ENCODE peak calls at places on chromosomes 11 and 22, in five cellular contexts. R is A549, F is spleen, S is sigmoid colon, D is ovary. N is an unnamed sample.

GRCh38 chr11:15073361-15074205 is at the start of gene CALCB:
- DNase-seq in R (no peak), S (no peak), D (no peak), F (no peak), N (peak)

GRCh38 chr22:46410291-46410808 is 74.8 kb downstream of the TRMU start:
- DNase-seq in R (no peak), F (no peak), S (no peak), D (no peak), N (no peak)

GRCh38 chr11:17781626-17782025 is 47.0 kb downstream of the KCNC1 start:
- DNase-seq in S (no peak), D (no peak), R (no peak), F (no peak), N (no peak)

GRCh38 chr11:118961591-118961990 is 5.5 kb downstream of the UPK2 start:
- DNase-seq in D (no peak), S (no peak), F (peak), R (no peak), N (no peak)

GRCh38 chr11:40294343-40294723 is 1165.1 kb downstream of the LRRC4C start:
- DNase-seq in D (no peak), S (no peak), R (no peak), F (no peak), N (no peak)

GRCh38 chr11:64007160-64007628 is 21.0 kb downstream of the OTUB1 start:
- DNase-seq in F (no peak), D (no peak), R (peak), S (no peak), N (no peak)

GRCh38 chr11:36492724-36493304 is 17.3 kb downstream of the TRAF6 start:
- DNase-seq in D (no peak), F (no peak), S (no peak), R (peak), N (no peak)

GRCh38 chr22:30890689-30891442 is 77.7 kb downstream of the MORC2 start:
- DNase-seq in S (peak), D (no peak), F (peak), R (peak), N (peak)

GRCh38 chr11:12220305-12220704 is 109.9 kb downstream of the MICAL2 start:
- DNase-seq in R (no peak), D (peak), S (peak), F (no peak), N (peak)

GRCh38 chr22:29139965-29140782 is 65.5 kb upstream of the EMID1 start:
- DNase-seq in R (no peak), D (no peak), F (no peak), S (no peak), N (no peak)

GRCh38 chr11:1573847-1574255 is 1.8 kb upstream of the DUSP8 start:
- DNase-seq in R (no peak), F (no peak), D (no peak), S (peak), N (peak)

GRCh38 chr22:50105529-50106100 is 15.8 kb downstream of the MOV10L1 start:
- DNase-seq in R (no peak), F (no peak), D (no peak), S (no peak), N (peak)

GRCh38 chr22:19962909-19963806 is 21.5 kb upstream of the TXNRD2 start:
- DNase-seq in D (no peak), F (peak), R (no peak), S (no peak), N (peak)

GRCh38 chr11:95912902-95913560 is 10.9 kb downstream of the MTMR2 start:
- DNase-seq in R (no peak), S (no peak), D (no peak), F (no peak), N (no peak)

GRCh38 chr11:10415817-10416392 is 39.2 kb upstream of the AMPD3 start:
- DNase-seq in F (no peak), R (no peak), D (no peak), S (no peak), N (no peak)

GRCh38 chr11:111063711-111064110 is 181.8 kb upstream of the POU2AF2 start:
- DNase-seq in F (no peak), D (no peak), R (no peak), S (no peak), N (no peak)

GRCh38 chr11:30879322-30880020 is 293.3 kb upstream of the MPPED2 start:
- DNase-seq in S (no peak), D (no peak), R (no peak), F (no peak), N (peak)

GRCh38 chr11:73318501-73319011 is 10.5 kb downstream of the ARHGEF17 start:
- DNase-seq in R (no peak), S (peak), D (no peak), F (no peak), N (no peak)

GRCh38 chr11:124442442-124442841 is 3.1 kb downstream of the OR8B8 start:
- DNase-seq in F (no peak), D (no peak), R (no peak), S (no peak), N (no peak)

GRCh38 chr11:29333993-29334780 is 682.6 kb downstream of the KCNA4 start:
- DNase-seq in S (no peak), D (no peak), F (no peak), R (peak), N (no peak)

GRCh38 chr11:121298770-121299169 is 6.2 kb downstream of the SC5D start:
- DNase-seq in F (no peak), S (no peak), R (no peak), D (no peak), N (no peak)

GRCh38 chr11:74871037-74871436 is 77.9 kb downstream of the XRRA1 start:
- DNase-seq in D (no peak), R (no peak), S (no peak), F (no peak), N (no peak)

GRCh38 chr11:2913776-2914474 is 15.3 kb downstream of the PHLDA2 start:
- DNase-seq in R (no peak), S (no peak), D (no peak), F (no peak), N (no peak)

GRCh38 chr11:2913029-2913431 is 16.2 kb downstream of the PHLDA2 start:
- DNase-seq in S (no peak), D (no peak), R (no peak), F (no peak), N (peak)

GRCh38 chr11:2912038-2912410 is 17.2 kb downstream of the PHLDA2 start:
- DNase-seq in D (no peak), F (no peak), R (no peak), S (no peak), N (peak)

GRCh38 chr11:2911088-2912037 is 17.9 kb downstream of the PHLDA2 start:
- DNase-seq in D (no peak), F (no peak), S (no peak), R (no peak), N (peak)

DNA sequence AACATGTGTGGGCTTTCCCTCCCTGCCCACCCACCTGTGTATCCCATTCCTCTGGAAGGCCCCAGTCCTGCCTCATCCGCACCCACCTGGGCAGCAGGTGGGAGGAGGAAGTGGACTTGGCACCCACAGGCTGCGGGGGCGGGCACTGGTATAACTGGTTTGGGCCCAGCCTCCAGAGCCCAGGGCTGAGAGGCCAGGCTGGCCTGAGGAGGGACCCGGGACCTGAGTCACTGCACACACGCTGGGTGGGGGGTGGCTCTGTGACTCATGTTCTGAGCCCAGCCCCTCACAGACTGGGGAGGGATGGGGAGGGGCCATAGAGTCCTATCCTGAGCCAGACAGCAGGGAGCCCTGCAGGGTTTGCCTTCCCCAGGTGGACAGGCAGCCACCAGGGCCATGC is 16.7 kb downstream of the PHLDA2 start:
- DNase-seq in S (no peak), F (no peak), R (peak), D (no peak), N (peak)
- H3K27ac ChIP-seq in S (peak), F (no peak), R (peak), D (no peak), N (peak)

GRCh38 chr11:112222303-112222702 is 3.9 kb upstream of the PTS start:
- DNase-seq in R (no peak), F (no peak), D (no peak), S (no peak), N (no peak)
- TF ChIP-seq CTCF in R (no peak), F (no peak), D (no peak), S (no peak), N (no peak)

GRCh38 chr11:77198440-77198849 is 70.4 kb downstream of the MYO7A start:
- DNase-seq in R (peak), F (peak), D (no peak), S (peak), N (peak)
- H3K27ac ChIP-seq in R (no peak), F (no peak), D (no peak), S (no peak), N (no peak)

GRCh38 chr22:37485006-37485713 is 1.0 kb downstream of the MFNG start:
- DNase-seq in D (no peak), R (no peak), F (peak), S (no peak), N (no peak)

GRCh38 chr22:37487559-37487958 is 1.4 kb upstream of the MFNG start:
- DNase-seq in D (no peak), F (no peak), R (no peak), S (no peak), N (no peak)

GRCh38 chr22:37487129-37487528 is 945 bp upstream of the MFNG start:
- DNase-seq in D (no peak), F (no peak), R (no peak), S (no peak), N (no peak)

GRCh38 chr22:37485714-37486223 is 415 bp downstream of the MFNG start:
- DNase-seq in D (no peak), R (no peak), F (peak), S (no peak), N (no peak)

GRCh38 chr22:37486224-37486845 is at the start of gene MFNG:
- DNase-seq in F (peak), R (peak), D (peak), S (peak), N (peak)
- TF ChIP-seq CTCF in F (no peak), R (no peak), D (no peak), S (no peak), N (no peak)

GRCh38 chr11:46617451-46618314 is at the start of gene ATG13:
- DNase-seq in R (peak), S (peak), D (peak), F (peak), N (peak)

GRCh38 chr11:46616551-46617450 is at the start of gene HARBI1:
- DNase-seq in F (peak), D (peak), R (peak), S (peak), N (peak)

GRCh38 chr11:46615756-46616155 is 1.3 kb downstream of the HARBI1 start:
- DNase-seq in S (no peak), R (no peak), D (no peak), F (no peak), N (no peak)

DNA sequence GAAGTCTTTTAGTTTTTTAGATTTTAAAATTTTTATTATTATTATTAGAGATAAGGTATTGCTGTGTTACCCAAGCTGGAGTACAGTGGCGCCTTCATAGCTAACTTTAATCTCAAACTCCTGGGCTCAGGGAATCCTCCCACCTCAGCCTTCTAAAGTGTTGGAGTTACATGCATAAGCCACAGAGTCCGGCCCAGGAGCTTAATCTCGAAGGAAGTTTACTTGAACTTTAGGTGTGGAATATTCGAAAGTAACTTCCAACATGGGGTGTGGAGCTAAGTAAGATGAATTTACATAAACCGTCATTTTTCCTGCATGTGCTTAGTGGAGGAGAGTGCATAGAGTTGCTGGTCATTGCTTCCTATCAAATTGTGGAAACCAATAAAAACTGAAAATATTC is 1.4 kb downstream of the ATG13 start:
- DNase-seq in R (no peak), D (no peak), S (no peak), F (no peak), N (no peak)
- H3K27ac ChIP-seq in R (no peak), D (no peak), S (no peak), F (peak), N (no peak)

GRCh38 chr11:19735512-19735911 is 22.9 kb downstream of the NAV2 start:
- DNase-seq in D (no peak), R (no peak), S (no peak), F (no peak), N (no peak)
- TF ChIP-seq CTCF in D (no peak), R (no peak), S (peak), F (no peak), N (no peak)

GRCh38 chr11:61699737-61700160 is 19.6 kb downstream of the DAGLA start:
- DNase-seq in R (no peak), D (no peak), S (peak), F (no peak), N (peak)
- H3K27ac ChIP-seq in R (peak), D (no peak), S (peak), F (peak), N (peak)

GRCh38 chr11:46673713-46674462 is 26.5 kb downstream of the ARHGAP1 start:
- DNase-seq in F (peak), R (no peak), D (no peak), S (peak), N (peak)

GRCh38 chr11:46669606-46670243 is 30.7 kb downstream of the ARHGAP1 start:
- DNase-seq in S (peak), R (peak), D (no peak), F (no peak), N (no peak)

GRCh38 chr11:46671958-46672315 is 28.5 kb downstream of the ARHGAP1 start:
- DNase-seq in R (no peak), S (peak), D (no peak), F (no peak), N (no peak)

GRCh38 chr11:46674463-46675287 is 25.7 kb downstream of the ARHGAP1 start:
- DNase-seq in R (no peak), S (peak), D (no peak), F (peak), N (no peak)

DNA sequence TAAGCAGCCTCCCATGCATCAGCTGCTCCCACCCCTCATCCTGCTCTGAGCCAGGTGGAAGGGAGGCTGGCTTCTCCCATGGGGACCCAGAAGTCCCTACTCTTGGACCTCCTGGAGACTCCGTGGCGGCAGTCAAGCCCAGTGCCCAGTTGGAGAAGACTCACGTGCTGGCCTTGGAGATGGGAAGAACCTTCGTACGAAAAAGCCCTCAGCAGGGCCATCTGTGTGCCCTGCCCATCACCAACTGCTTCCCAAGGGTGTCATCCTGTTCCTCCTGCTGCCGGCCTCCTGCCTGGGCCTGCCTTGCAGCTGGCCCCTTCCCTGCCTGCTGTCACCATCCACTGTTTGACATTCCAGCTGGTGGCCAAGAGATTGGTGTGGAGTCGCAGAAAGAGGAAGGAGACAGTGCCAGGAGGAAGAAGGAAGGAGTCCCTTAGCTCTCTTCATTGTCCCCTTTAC is 28.0 kb downstream of the ARHGAP1 start:
- DNase-seq in S (peak), F (no peak), D (no peak), R (no peak), N (no peak)
- TF ChIP-seq CTCF in S (no peak), F (no peak), D (no peak), R (no peak), N (no peak)

GRCh38 chr11:6526411-6527135 is 29.5 kb downstream of the DNHD1 start:
- DNase-seq in R (no peak), F (no peak), S (no peak), D (no peak), N (no peak)
- H3K27ac ChIP-seq in R (no peak), F (no peak), S (no peak), D (no peak), N (no peak)

GRCh38 chr22:37726240-37726887 is 29.5 kb downstream of the TRIOBP start:
- DNase-seq in D (peak), S (no peak), R (no peak), F (no peak), N (no peak)
- TF ChIP-seq CTCF in D (no peak), S (no peak), R (no peak), F (no peak), N (no peak)